ENCODE peak calls at places on chromosomes 5 and 9, in five cellular contexts. C is lower lobe of right lung, Y is mucosa of descending colon, N is fibroblast of lung, K is A549. Z is an unnamed sample.

GRCh38 chr5:50751064-50751657 is 84.7 kb downstream of the PARP8 start:
- DNase-seq in C (no peak), Y (no peak), K (peak; percentile 2), N (peak; percentile 74), Z (peak; percentile 32)

GRCh38 chr9:88949961-88950340 is 41.3 kb upstream of the S1PR3 start:
- DNase-seq in N (no peak), Y (no peak), C (no peak), K (no peak), Z (peak; percentile 18)

GRCh38 chr9:81239388-81239787 is 450.0 kb downstream of the TLE1 start:
- DNase-seq in K (no peak), C (no peak), Y (no peak), N (no peak), Z (no peak)

GRCh38 chr5:128144491-128144890 is 60.9 kb downstream of the SLC12A2 start:
- DNase-seq in C (no peak), Y (no peak), N (no peak), K (no peak), Z (peak; percentile 65)

GRCh38 chr9:13014484-13014883 is 239.7 kb downstream of the LURAP1L start:
- DNase-seq in C (no peak), Y (no peak), N (peak; percentile 50), K (no peak), Z (peak; percentile 22)

GRCh38 chr5:58456486-58456885 is 3.4 kb downstream of the PLK2 start:
- DNase-seq in K (no peak), N (no peak), C (no peak), Y (no peak), Z (no peak)

GRCh38 chr9:112796485-112796884 is 45.9 kb downstream of the SNX30 start:
- DNase-seq in Y (no peak), C (no peak), N (no peak), K (no peak), Z (no peak)

GRCh38 chr9:6305954-6306563 is 22.1 kb upstream of the TPD52L3 start:
- DNase-seq in K (peak; percentile 23), Y (no peak), N (peak; percentile 65), C (no peak), Z (peak; percentile 82)

GRCh38 chr9:126275386-126276001 is 51.1 kb upstream of the MVB12B start:
- DNase-seq in N (no peak), K (no peak), C (no peak), Y (no peak), Z (no peak)

GRCh38 chr9:132237481-132237880 is 75.6 kb downstream of the NTNG2 start:
- DNase-seq in N (no peak), Y (no peak), K (peak; percentile 37), C (no peak), Z (no peak)

GRCh38 chr5:179974281-179974945 is 66.7 kb upstream of the TBC1D9B start:
- DNase-seq in Y (no peak), N (no peak), K (no peak), C (no peak), Z (no peak)

GRCh38 chr9:91948061-91948422 is 2.0 kb downstream of the ROR2 start:
- DNase-seq in Y (no peak), C (no peak), N (peak; percentile 70), K (no peak), Z (no peak)

GRCh38 chr5:132032156-132032555 is 20.7 kb upstream of the ACSL6 start:
- DNase-seq in Y (no peak), K (no peak), C (no peak), N (no peak), Z (no peak)

GRCh38 chr9:32251539-32251938 is 132.9 kb upstream of the ACO1 start:
- DNase-seq in K (peak; percentile 22), N (peak; percentile 38), Y (no peak), C (no peak), Z (peak; percentile 70)

GRCh38 chr5:1011226-1011631 is 2.6 kb downstream of the NKD2 start:
- DNase-seq in Y (peak; percentile 50), K (peak; percentile 77), N (no peak), C (peak; percentile 56), Z (no peak)

GRCh38 chr9:36818965-36819870 is 214.8 kb downstream of the PAX5 start:
- DNase-seq in C (no peak), K (no peak), Y (no peak), N (no peak), Z (no peak)

GRCh38 chr5:14948341-14948830 is 76.8 kb upstream of the ANKH start:
- DNase-seq in C (no peak), K (no peak), Y (no peak), N (no peak), Z (no peak)

GRCh38 chr5:176734756-176735342 is 75.5 kb upstream of the UNC5A start:
- DNase-seq in N (no peak), C (no peak), K (no peak), Y (no peak), Z (no peak)

GRCh38 chr5:121384359-121384758 is 467.3 kb upstream of the FTMT start:
- DNase-seq in Y (no peak), N (no peak), C (no peak), K (no peak), Z (no peak)

GRCh38 chr5:15579193-15579990 is 79.4 kb downstream of the FBXL7 start:
- DNase-seq in Y (no peak), C (no peak), N (no peak), K (no peak), Z (peak; percentile 62)

GRCh38 chr5:93062548-93062947 is 518.5 kb downstream of the NR2F1-AS1 start:
- DNase-seq in C (no peak), K (no peak), N (peak; percentile 24), Y (no peak), Z (no peak)

GRCh38 chr5:173451031-173451430 is 122.8 kb upstream of the STC2 start:
- DNase-seq in K (peak; percentile 33), N (no peak), Y (no peak), C (no peak), Z (no peak)

GRCh38 chr5:128974567-128974966 is 9.3 kb downstream of the SLC27A6 start:
- DNase-seq in Y (no peak), K (no peak), C (no peak), N (no peak), Z (no peak)

GRCh38 chr5:115526604-115527003 is 18.0 kb downstream of the FEM1C start:
- DNase-seq in K (no peak), N (no peak), C (no peak), Y (no peak), Z (no peak)

GRCh38 chr5:159178978-159179377 is 30.4 kb downstream of the RNF145 start:
- DNase-seq in Y (no peak), C (no peak), K (peak; percentile 57), N (peak; percentile 99), Z (peak; percentile 95)

GRCh38 chr5:61603211-61603908 is 271.3 kb downstream of the ZSWIM6 start:
- DNase-seq in Y (no peak), N (no peak), K (peak; percentile 44), C (no peak), Z (peak; percentile 46)

GRCh38 chr9:73565833-73566465 is 414.3 kb downstream of the ANXA1 start:
- DNase-seq in N (no peak), C (no peak), Y (no peak), K (no peak), Z (peak; percentile 62)

GRCh38 chr9:85543196-85543595 is 198.6 kb downstream of the AGTPBP1 start:
- DNase-seq in Y (no peak), K (no peak), N (no peak), C (no peak), Z (no peak)

GRCh38 chr9:23587433-23587832 is 238.6 kb downstream of the ELAVL2 start:
- DNase-seq in K (no peak), Y (no peak), C (peak; percentile 58), N (no peak), Z (no peak)

GRCh38 chr9:134325813-134326753 is at the start of gene RXRA:
- DNase-seq in Y (peak; percentile 88), N (peak; percentile 88), K (peak; percentile 78), C (peak; percentile 90), Z (peak; percentile 95)

GRCh38 chr5:41414598-41414997 is 95.8 kb downstream of the PLCXD3 start:
- DNase-seq in N (peak; percentile 94), C (no peak), Y (no peak), K (peak; percentile 46), Z (peak; percentile 85)

GRCh38 chr9:83130541-83130940 is 67.6 kb upstream of the RASEF start:
- DNase-seq in N (no peak), C (no peak), K (peak; percentile 27), Y (no peak), Z (no peak)

GRCh38 chr9:137138058-137138697 is 776 bp upstream of the GRIN1 start:
- DNase-seq in C (no peak), N (no peak), K (no peak), Y (no peak), Z (no peak)

GRCh38 chr9:127664678-127665507 is 41.9 kb upstream of the CFAP157 start:
- DNase-seq in K (no peak), N (no peak), Y (no peak), C (no peak), Z (peak; percentile 70)
- H3K4me3 ChIP-seq in K (no peak overlapping the region), N (no peak overlapping the region), Y (no peak overlapping the region), C (no peak overlapping the region), Z (no peak overlapping the region)

GRCh38 chr5:168106008-168106761 is 185.3 kb upstream of the WWC1 start:
- DNase-seq in N (no peak), C (no peak), Y (no peak), K (no peak), Z (peak; percentile 7)

GRCh38 chr5:168111433-168111832 is 180.0 kb upstream of the WWC1 start:
- DNase-seq in N (no peak), K (no peak), C (no peak), Y (no peak), Z (no peak)

GRCh38 chr5:168104811-168105481 is 186.5 kb upstream of the WWC1 start:
- DNase-seq in K (no peak), C (no peak), Y (peak; percentile 66), N (no peak), Z (no peak)

GRCh38 chr5:168110384-168110783 is 181.1 kb upstream of the WWC1 start:
- DNase-seq in N (no peak), K (no peak), C (no peak), Y (no peak), Z (no peak)

DNA sequence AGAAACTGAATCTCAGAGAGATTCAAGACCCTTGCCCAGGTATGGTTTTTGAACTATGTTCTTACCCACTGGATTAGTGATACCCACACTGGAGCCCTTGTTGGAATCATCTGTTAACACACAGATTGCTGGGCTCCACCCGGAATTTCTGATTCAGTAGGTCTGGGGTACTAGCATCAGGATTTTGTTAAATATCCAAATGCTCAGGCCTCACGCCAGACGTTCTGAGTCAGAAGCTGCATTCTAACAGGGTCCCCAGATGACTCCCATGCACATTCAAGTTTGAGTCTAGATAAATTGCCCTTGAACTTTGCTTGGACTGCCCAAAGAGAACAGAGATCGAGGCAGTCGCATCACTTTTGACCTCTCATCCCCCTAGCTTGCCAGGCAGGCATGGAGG is 182.0 kb upstream of the WWC1 start:
- DNase-seq in K (no peak), N (no peak), C (no peak), Y (no peak), Z (no peak)
- H3K4me1 ChIP-seq in K (peaks cover 3% of the 10 kb centered on the region), N (no peaks in the 10 kb centered on the region), C (no peaks in the 10 kb centered on the region), Y (peaks cover 11% of the 10 kb centered on the region), Z (peaks cover 3% of the 10 kb centered on the region)

GRCh38 chr9:75997196-75997595 is 106.7 kb downstream of the PCSK5 start:
- DNase-seq in C (no peak), N (no peak), K (no peak), Y (no peak), Z (peak; percentile 39)
- H3K4me3 ChIP-seq in C (no peak overlapping the region), N (no peak overlapping the region), K (no peak overlapping the region), Y (no peak overlapping the region), Z (no peak overlapping the region)

GRCh38 chr9:16458696-16459420 is 411.6 kb downstream of the BNC2 start:
- DNase-seq in Y (no peak), C (no peak), K (no peak), N (peak; percentile 62), Z (peak; percentile 27)
- H3K4me1 ChIP-seq in Y (no peaks in the 10 kb centered on the region), C (no peaks in the 10 kb centered on the region), K (no peaks in the 10 kb centered on the region), N (peaks cover 7% of the 10 kb centered on the region), Z (peaks cover 10% of the 10 kb centered on the region)

Z was measured in adipocyte.